ENCODE peak calls at places on chromosomes 1 and 21, in six cellular contexts. E, I, W, H, R and S are unnamed samples.

GRCh38 chr21:46060596-46061061 is 37.3 kb upstream of the COL6A2 start:
- DNase-seq in E (peak), I (no peak), W (peak), H (no peak), R (peak), S (no peak)

GRCh38 chr1:24910751-24911650 is 19.1 kb downstream of the RUNX3 start:
- DNase-seq in E (no peak), I (no peak), W (no peak), H (no peak), R (no peak), S (no peak)

GRCh38 chr1:80403472-80403893 is 1397.0 kb upstream of the ADGRL4 start:
- DNase-seq in E (no peak), I (no peak), W (no peak), H (no peak), R (no peak), S (no peak)

GRCh38 chr21:39153842-39154241 is 29.4 kb downstream of the PSMG1 start:
- DNase-seq in E (no peak), I (no peak), W (no peak), H (no peak), R (no peak), S (no peak)

GRCh38 chr1:24720152-24720551 is 25.1 kb upstream of the CLIC4 start:
- DNase-seq in E (no peak), I (no peak), W (peak), H (no peak), R (peak), S (no peak)

GRCh38 chr1:111516008-111516535 is 12.6 kb upstream of the ADORA3 start:
- DNase-seq in E (no peak), I (peak), W (peak), H (peak), R (no peak), S (peak)

GRCh38 chr21:34355570-34355969 is 8.2 kb upstream of the KCNE2 start:
- DNase-seq in E (no peak), I (no peak), W (no peak), H (no peak), R (no peak), S (no peak)

GRCh38 chr21:41250519-41250918 is 66.1 kb upstream of the FAM3B start:
- DNase-seq in E (no peak), I (peak), W (peak), H (no peak), R (no peak), S (no peak)

GRCh38 chr21:16870116-16870515 is 642.7 kb upstream of the CXADR start:
- DNase-seq in E (no peak), I (no peak), W (peak), H (no peak), R (no peak), S (no peak)

GRCh38 chr1:235022341-235023196 is 106.1 kb downstream of the TOMM20 start:
- DNase-seq in E (no peak), I (no peak), W (peak), H (no peak), R (no peak), S (no peak)

GRCh38 chr1:204409111-204409510 is 2.5 kb downstream of the PPP1R15B start:
- DNase-seq in E (no peak), I (no peak), W (peak), H (no peak), R (no peak), S (no peak)

GRCh38 chr1:181737056-181737455 is 253.7 kb downstream of the CACNA1E start:
- DNase-seq in E (no peak), I (no peak), W (no peak), H (no peak), R (no peak), S (no peak)

GRCh38 chr1:191707288-191707687 is 451.0 kb upstream of the RGS18 start:
- DNase-seq in E (peak), I (no peak), W (peak), H (no peak), R (no peak), S (no peak)

GRCh38 chr1:47172782-47173181 is 17.1 kb downstream of the PDZK1IP1 start:
- DNase-seq in E (no peak), I (no peak), W (no peak), H (no peak), R (no peak), S (no peak)

GRCh38 chr21:42541174-42541573 is 27.5 kb downstream of the SLC37A1 start:
- DNase-seq in E (no peak), I (no peak), W (no peak), H (no peak), R (peak), S (no peak)

GRCh38 chr1:96927125-96927524 is 205.5 kb downstream of the PTBP2 start:
- DNase-seq in E (no peak), I (no peak), W (peak), H (no peak), R (no peak), S (no peak)

GRCh38 chr1:1080122-1080753 is 6.1 kb upstream of the RNF223 start:
- DNase-seq in E (no peak), I (no peak), W (peak), H (peak), R (peak), S (peak)

GRCh38 chr1:3735027-3735682 is 17.1 kb upstream of the CCDC27 start:
- DNase-seq in E (no peak), I (no peak), W (no peak), H (no peak), R (peak), S (no peak)

GRCh38 chr1:1346501-1346890 is 2.7 kb downstream of the DVL1 start:
- DNase-seq in E (no peak), I (no peak), W (no peak), H (no peak), R (no peak), S (no peak)

GRCh38 chr1:235280467-235280866 is 47.5 kb downstream of the ARID4B start:
- DNase-seq in E (no peak), I (no peak), W (no peak), H (no peak), R (no peak), S (no peak)

GRCh38 chr21:45846373-45847160 is 135.0 kb upstream of the COL6A1 start:
- DNase-seq in E (no peak), I (no peak), W (peak), H (no peak), R (no peak), S (no peak)

GRCh38 chr1:205013683-205014367 is 29.2 kb upstream of the CNTN2 start:
- DNase-seq in E (no peak), I (no peak), W (peak), H (no peak), R (no peak), S (no peak)

GRCh38 chr1:230167419-230167852 is 100.4 kb downstream of the GALNT2 start:
- DNase-seq in E (no peak), I (peak), W (peak), H (peak), R (no peak), S (peak)

GRCh38 chr1:31694069-31694909 is 9.5 kb downstream of the COL16A1 start:
- DNase-seq in E (no peak), I (no peak), W (no peak), H (no peak), R (no peak), S (no peak)

GRCh38 chr1:214124281-214124805 is 136.6 kb downstream of the PROX1 start:
- DNase-seq in E (no peak), I (no peak), W (no peak), H (no peak), R (no peak), S (no peak)

GRCh38 chr1:202588644-202589189 is 121.5 kb downstream of the SYT2 start:
- DNase-seq in E (no peak), I (no peak), W (no peak), H (no peak), R (no peak), S (no peak)

GRCh38 chr1:245987997-245988392 is 519.1 kb downstream of the SMYD3 start:
- DNase-seq in E (no peak), I (no peak), W (no peak), H (no peak), R (no peak), S (no peak)

GRCh38 chr1:180181048-180181447 is 26.4 kb downstream of the QSOX1 start:
- DNase-seq in E (no peak), I (no peak), W (peak), H (no peak), R (no peak), S (no peak)
- TF ChIP-seq CTCF in E (peak), I (peak), W (peak), H (no peak), R (peak), S (no peak)

DNA sequence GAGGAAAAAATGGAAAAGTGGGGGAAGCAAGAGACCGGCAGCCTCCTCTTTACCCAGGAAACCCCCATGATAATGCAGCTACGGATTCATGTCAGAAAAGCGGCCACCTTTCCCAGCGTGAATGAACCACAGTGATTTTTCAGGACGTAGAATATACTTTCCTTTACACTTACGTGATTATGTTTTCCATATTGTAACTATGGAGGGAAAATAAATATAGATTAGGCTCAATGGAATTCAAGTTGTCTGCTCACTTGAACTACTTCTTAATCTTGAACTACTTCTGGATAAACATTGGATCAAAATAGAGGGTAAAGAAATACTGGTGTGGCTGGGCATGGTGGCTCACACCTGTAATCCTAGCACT is 80.4 kb upstream of the GREM2 start:
- DNase-seq in E (no peak), I (no peak), W (no peak), H (no peak), R (no peak), S (no peak)
- TF ChIP-seq CTCF in E (no peak), I (no peak), W (no peak), H (no peak), R (no peak), S (no peak)

DNA sequence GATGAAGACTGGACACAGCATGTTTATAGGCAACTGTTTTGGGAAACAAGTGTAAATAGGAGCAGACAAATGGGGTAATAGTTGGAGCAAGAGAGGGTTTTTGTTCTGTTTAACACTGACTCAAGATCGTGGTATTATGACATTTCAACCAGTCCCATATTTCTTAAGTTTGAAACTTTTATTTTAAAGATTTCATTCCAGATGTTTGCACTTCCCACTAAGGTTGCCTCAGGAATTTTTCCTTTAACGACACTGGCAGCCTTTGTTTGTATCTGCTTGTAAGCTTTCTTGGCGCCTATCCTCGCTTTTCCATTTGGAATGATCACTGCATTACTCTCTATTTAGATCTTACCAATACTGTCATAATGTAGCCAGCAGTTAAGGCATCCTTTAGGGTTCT is 67.7 kb downstream of the ALG6 start:
- DNase-seq in E (no peak), I (no peak), W (no peak), H (no peak), R (no peak), S (no peak)
- TF ChIP-seq CTCF in E (no peak), I (no peak), W (no peak), H (no peak), R (no peak), S (no peak)

GRCh38 chr1:85707990-85708825 is at the start of gene ZNHIT6:
- DNase-seq in E (peak), I (peak), W (peak), H (peak), R (peak), S (peak)
- TF ChIP-seq CTCF in E (peak), I (peak), W (peak), H (no peak), R (peak), S (no peak)

DNA sequence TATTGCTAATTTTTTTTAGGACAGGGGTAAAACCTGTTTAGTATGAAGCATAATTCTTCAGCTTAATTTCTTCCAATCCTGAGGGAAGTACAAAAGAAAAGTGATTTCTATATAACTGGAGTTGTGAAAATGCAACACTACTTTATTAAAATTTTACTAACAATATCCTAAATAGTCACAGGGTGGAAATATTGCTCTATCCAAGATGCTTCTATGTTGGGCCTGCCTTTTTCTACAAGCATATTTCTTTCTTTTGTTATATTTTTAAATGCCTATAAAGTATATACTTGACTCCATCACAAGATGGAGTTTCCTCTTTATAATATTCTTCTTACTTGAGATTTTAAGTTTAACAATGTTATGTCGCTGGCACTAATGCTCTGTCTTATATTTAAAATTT is 37.9 kb downstream of the DTL start:
- DNase-seq in E (no peak), I (no peak), W (peak), H (no peak), R (no peak), S (no peak)
- TF ChIP-seq CTCF in E (no peak), I (peak), W (no peak), H (no peak), R (peak), S (no peak)